ENCODE peak calls at places on chromosome 21, in eight cellular contexts. N is GM12891, S is A549, Z is breast epithelium, F is K562, Y is uterus, X is H54, R is transverse colon. P is an unnamed sample.
A peak's percentile ranks its signal among the peaks of the same experiment; 100 is the strongest.

GRCh38 chr21:16539041-16539440 is 809.3 kb downstream of the USP25 start:
- DNase-seq in F (no peak), R (no peak), N (no peak), X (no peak), Y (no peak), S (no peak), Z (no peak), P (no peak)

GRCh38 chr21:44517175-44517899 is 22.7 kb downstream of the KRTAP10-1 start:
- DNase-seq in Z (no peak), F (peak; percentile 96), R (no peak), N (no peak), Y (no peak), X (peak; percentile 89), S (peak; percentile 53), P (peak; percentile 47)

GRCh38 chr21:36077758-36078157 is 7.9 kb downstream of the CBR1 start:
- DNase-seq in N (no peak), Z (no peak), F (no peak), X (no peak), Y (no peak), S (no peak), R (no peak), P (no peak)

GRCh38 chr21:16310191-16310590 is 580.4 kb downstream of the USP25 start:
- DNase-seq in Y (no peak), S (no peak), N (no peak), X (no peak), R (no peak), F (no peak), Z (no peak), P (no peak)

GRCh38 chr21:38914531-38915385 is 109.0 kb downstream of the ETS2 start:
- DNase-seq in F (no peak), R (peak; percentile 50), Y (peak; percentile 38), X (no peak), N (no peak), S (no peak), Z (no peak), P (peak; percentile 32)

GRCh38 chr21:44949161-44950015 is 9.6 kb downstream of the SLX9 start:
- DNase-seq in S (peak; percentile 70), Z (peak; percentile 88), X (peak; percentile 84), R (peak; percentile 90), N (peak; percentile 92), F (peak; percentile 82), Y (peak; percentile 90), P (peak; percentile 56)

GRCh38 chr21:44763451-44764318 is 37.9 kb downstream of the UBE2G2 start:
- DNase-seq in N (no peak), F (no peak), X (no peak), R (peak; percentile 25), S (no peak), Y (no peak), Z (no peak), P (no peak)

GRCh38 chr21:36212513-36212780 is 55.8 kb downstream of the DOP1B start:
- DNase-seq in N (no peak), X (no peak), Y (no peak), Z (no peak), S (no peak), F (no peak), R (no peak), P (no peak)

DNA sequence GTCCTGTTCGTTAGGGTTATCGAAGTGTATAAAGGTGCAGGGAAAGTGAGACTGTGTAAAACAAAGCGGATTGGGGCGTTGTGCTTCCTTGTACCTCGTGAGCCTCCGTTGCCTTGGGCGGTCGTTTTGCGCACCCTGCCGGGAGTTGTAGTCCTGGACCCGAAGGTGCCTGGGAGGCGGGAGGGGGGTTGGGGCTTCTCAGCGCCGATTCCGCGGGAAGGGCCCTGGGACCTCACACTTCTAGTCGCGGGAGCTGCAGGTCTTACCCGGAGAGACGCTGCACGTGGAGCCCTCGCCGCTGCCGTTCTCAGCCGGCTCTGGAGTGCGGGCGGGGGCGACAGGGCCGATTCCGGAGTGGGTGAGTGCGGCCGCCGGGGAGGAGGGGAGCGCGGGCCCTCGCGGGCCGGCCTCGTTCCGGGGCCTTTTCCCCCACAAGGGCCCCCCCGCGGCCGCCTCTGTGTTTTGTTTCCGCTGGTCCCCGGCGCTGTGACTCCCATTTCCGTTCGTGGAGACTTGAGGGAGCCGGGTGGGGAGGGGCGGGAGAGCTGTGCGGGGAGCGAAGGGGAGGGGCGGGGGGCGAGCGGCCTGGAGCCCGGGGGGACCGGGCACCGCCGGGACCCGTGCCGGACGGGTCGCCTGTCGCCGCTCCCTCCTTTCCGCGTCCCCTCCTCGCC is 586 bp downstream of the GABPA start:
- DNase-seq in N (peak; percentile 55), Y (peak; percentile 93), X (peak; percentile 66), F (peak; percentile 74), S (peak; percentile 33), R (peak; percentile 93), Z (peak; percentile 90), P (peak; percentile 95)
- TF ChIP-seq POLR2A in N (no peak), Y (peak; percentile 27), X (peak; percentile 22), F (peak; percentile 42), S (peak; percentile 28), R (no peak), Z (peak; percentile 17), P (no peak)

GRCh38 chr21:45976666-45977335 is 4.8 kb upstream of the COL6A1 start:
- DNase-seq in R (peak; percentile 10), Z (no peak), S (no peak), X (no peak), Y (peak; percentile 50), F (no peak), N (no peak), P (no peak)

GRCh38 chr21:45972716-45973474 is 8.7 kb upstream of the COL6A1 start:
- DNase-seq in X (no peak), Z (peak; percentile 51), S (no peak), R (peak; percentile 52), N (no peak), Y (peak; percentile 96), F (no peak), P (no peak)

GRCh38 chr21:45973475-45974072 is 8.0 kb upstream of the COL6A1 start:
- DNase-seq in Z (peak; percentile 69), X (peak; percentile 80), R (peak; percentile 76), N (peak; percentile 90), F (peak; percentile 82), S (peak; percentile 68), Y (peak; percentile 94), P (peak; percentile 15)

GRCh38 chr21:45974073-45975016 is 7.2 kb upstream of the COL6A1 start:
- DNase-seq in X (peak; percentile 89), Y (peak; percentile 75), F (peak; percentile 55), Z (peak; percentile 56), N (peak; percentile 32), S (no peak), R (peak; percentile 31), P (no peak)

DNA sequence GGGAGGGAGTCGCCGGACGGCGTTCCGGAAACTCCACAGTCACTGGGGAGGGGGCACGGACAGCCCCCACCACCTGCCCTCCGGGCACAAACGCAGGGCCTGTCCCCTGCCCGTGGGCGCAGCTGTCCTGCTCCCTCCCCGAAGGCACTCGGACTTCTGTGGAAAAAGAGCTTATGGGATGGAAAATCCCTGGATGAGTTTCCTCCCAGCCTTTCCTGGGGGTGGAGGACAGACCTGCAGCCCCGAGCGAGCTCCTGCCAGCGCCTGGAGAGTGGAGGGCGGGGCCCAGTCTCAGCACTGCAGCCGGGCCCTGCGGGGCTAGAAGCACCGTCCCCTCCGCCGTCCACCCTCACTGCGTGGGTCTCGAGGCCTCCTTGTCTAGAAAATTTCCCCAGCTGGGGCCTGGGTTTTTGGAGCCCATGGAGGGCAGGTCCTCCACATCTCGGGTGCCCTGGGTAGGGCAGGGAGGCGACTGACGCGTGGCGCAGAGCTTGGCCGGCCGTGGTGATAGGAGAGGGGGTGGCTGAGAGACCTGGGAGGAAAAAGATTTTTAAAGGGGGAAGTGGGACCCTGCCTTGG is 6.5 kb upstream of the COL6A1 start:
- DNase-seq in S (no peak), R (peak; percentile 57), Y (peak; percentile 87), X (peak; percentile 78), F (no peak), Z (peak; percentile 51), N (no peak), P (no peak)
- TF ChIP-seq POLR2A in S (no peak), R (no peak), Y (no peak), X (no peak), F (no peak), Z (no peak), N (no peak), P (no peak)

DNA sequence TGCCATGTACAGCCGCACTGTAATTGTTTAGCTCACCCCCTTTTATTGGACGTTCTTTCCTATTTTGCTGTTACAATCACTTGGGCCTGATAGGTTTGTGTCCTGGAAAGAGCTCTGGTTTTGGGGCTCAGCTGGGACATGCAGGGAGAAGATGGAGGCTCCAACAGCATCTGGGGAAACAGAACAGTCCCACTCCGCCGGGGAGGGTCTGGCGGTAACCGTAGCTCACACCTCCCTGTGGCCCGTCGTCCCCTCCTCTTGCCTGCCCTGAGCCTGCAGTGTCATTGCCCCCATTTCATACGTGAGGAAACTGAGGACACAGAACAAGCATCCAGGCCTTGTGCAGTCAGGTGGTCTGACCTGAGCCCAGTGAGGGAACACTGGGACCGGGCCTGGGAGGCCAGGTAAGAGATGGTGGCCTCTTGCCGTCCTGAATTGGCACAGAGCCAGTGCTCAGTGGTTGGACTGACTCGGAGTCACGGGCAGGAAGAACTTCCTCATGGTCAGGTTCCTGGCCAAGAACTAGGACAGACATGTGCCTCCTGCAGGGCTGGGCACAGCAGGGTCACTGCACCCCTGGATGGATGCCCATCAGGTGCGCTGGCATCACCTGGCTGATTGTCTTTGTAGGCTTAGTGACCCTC is 41.8 kb downstream of the S100B start:
- DNase-seq in N (no peak), F (peak; percentile 7), Y (no peak), X (no peak), S (no peak), Z (no peak), R (no peak), P (no peak)
- TF ChIP-seq POLR2A in N (no peak), F (no peak), Y (no peak), X (no peak), S (no peak), Z (no peak), R (no peak), P (no peak)

GRCh38 chr21:42236014-42236413 is 17.1 kb downstream of the ABCG1 start:
- DNase-seq in Z (no peak), S (no peak), F (no peak), R (no peak), X (no peak), N (no peak), Y (no peak), P (no peak)

GRCh38 chr21:42233067-42233981 is 14.4 kb downstream of the ABCG1 start:
- DNase-seq in F (peak; percentile 55), X (no peak), Z (no peak), N (peak; percentile 67), S (no peak), Y (peak; percentile 72), R (peak; percentile 77), P (peak; percentile 91)

GRCh38 chr21:42235593-42235992 is 16.7 kb downstream of the ABCG1 start:
- DNase-seq in S (no peak), Y (no peak), X (no peak), N (no peak), F (peak; percentile 32), Z (no peak), R (no peak), P (peak; percentile 79)

GRCh38 chr21:42234026-42234425 is 15.1 kb downstream of the ABCG1 start:
- DNase-seq in Z (no peak), N (no peak), F (no peak), Y (no peak), S (no peak), X (no peak), R (no peak), P (no peak)

DNA sequence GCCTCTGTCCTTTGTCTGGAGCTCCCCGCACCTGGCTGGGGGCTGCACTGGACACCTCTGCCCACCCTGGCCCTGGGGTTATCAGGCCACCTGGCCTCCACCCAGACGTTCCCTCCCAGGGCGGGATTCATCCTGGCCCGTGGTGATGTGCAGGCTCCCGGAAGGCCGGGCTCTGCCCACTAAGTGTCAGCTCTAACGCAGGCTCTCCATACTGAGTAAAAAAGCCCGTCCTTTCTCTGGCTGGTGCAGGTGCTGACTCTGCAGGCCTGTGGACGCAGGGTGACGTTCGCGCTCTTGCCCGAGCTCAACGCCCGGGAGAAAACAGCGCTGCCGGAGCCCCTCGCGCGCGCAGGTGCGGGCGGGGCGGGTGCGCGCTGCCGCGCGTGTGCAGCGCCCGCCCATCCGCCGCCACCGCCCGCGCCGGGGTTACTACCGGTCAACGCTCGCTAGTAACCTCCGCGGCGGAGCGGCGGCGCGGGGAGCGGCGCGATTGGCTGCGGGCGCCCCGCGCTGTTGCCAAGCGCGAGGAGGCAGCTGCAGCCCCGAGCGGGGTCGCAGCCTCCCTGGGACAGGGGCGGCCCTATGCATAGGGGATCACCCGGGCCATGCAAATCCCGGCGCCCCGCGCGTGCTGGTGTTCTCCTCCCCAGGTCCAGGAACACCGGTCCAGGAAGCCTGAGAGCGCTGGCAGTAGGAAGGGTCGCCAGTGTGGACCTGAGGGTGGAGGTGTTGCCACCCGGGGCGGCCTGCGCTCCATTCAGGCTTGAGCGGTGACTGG is 15.7 kb downstream of the ABCG1 start:
- DNase-seq in Z (no peak), S (peak; percentile 28), F (peak; percentile 93), R (peak; percentile 85), Y (peak; percentile 49), N (peak; percentile 62), X (no peak), P (peak; percentile 92)
- TF ChIP-seq POLR2A in Z (no peak), S (peak; percentile 12), F (no peak), R (peak; percentile 57), Y (peak; percentile 32), N (no peak), X (no peak), P (no peak)